ENCODE peak calls at places on chromosomes 16 and 17, in five cellular contexts. X, O, G, A and M are unnamed samples.

GRCh38 chr17:76492250-76492988 is 8.8 kb downstream of the RHBDF2 start:
- DNase-seq in X (peak), O (peak), G (no peak), A (no peak), M (peak)

GRCh38 chr17:42163113-42163512 is 8.3 kb upstream of the RAB5C start:
- DNase-seq in X (no peak), O (no peak), G (peak), A (no peak), M (peak)

GRCh38 chr16:2512920-2513404 is 790 bp upstream of the ATP6V0C start:
- DNase-seq in X (no peak), O (no peak), G (no peak), A (no peak), M (no peak)

GRCh38 chr17:37450090-37450489 is 39.6 kb upstream of the DUSP14 start:
- DNase-seq in X (no peak), O (no peak), G (no peak), A (no peak), M (no peak)

GRCh38 chr17:32253117-32253611 is 12.5 kb upstream of the RHBDL3 start:
- DNase-seq in X (peak), O (no peak), G (peak), A (peak), M (peak)

GRCh38 chr17:82547981-82548380 is 28.4 kb downstream of the FOXK2 start:
- DNase-seq in X (no peak), O (no peak), G (no peak), A (no peak), M (no peak)

GRCh38 chr16:56930516-56931252 is 1.3 kb upstream of the HERPUD1 start:
- DNase-seq in X (no peak), O (no peak), G (no peak), A (no peak), M (no peak)

GRCh38 chr16:75072239-75072947 is 44.2 kb downstream of the LDHD start:
- DNase-seq in X (no peak), O (no peak), G (no peak), A (no peak), M (no peak)

GRCh38 chr17:70323269-70323668 is 153.9 kb downstream of the KCNJ2 start:
- DNase-seq in X (no peak), O (no peak), G (no peak), A (no peak), M (no peak)

GRCh38 chr16:52535076-52535475 is 11.9 kb downstream of the TOX3 start:
- DNase-seq in X (no peak), O (no peak), G (no peak), A (no peak), M (no peak)

GRCh38 chr16:25692307-25692706 is 548 bp downstream of the HS3ST4 start:
- DNase-seq in X (peak), O (no peak), G (no peak), A (no peak), M (peak)

GRCh38 chr16:25693621-25694020 is 1.9 kb downstream of the HS3ST4 start:
- DNase-seq in X (no peak), O (no peak), G (no peak), A (no peak), M (no peak)

GRCh38 chr16:25690563-25691143 is 1.1 kb upstream of the HS3ST4 start:
- DNase-seq in X (no peak), O (no peak), G (no peak), A (no peak), M (no peak)

GRCh38 chr16:25691519-25692091 is at the start of gene HS3ST4:
- DNase-seq in X (no peak), O (no peak), G (no peak), A (no peak), M (peak)

DNA sequence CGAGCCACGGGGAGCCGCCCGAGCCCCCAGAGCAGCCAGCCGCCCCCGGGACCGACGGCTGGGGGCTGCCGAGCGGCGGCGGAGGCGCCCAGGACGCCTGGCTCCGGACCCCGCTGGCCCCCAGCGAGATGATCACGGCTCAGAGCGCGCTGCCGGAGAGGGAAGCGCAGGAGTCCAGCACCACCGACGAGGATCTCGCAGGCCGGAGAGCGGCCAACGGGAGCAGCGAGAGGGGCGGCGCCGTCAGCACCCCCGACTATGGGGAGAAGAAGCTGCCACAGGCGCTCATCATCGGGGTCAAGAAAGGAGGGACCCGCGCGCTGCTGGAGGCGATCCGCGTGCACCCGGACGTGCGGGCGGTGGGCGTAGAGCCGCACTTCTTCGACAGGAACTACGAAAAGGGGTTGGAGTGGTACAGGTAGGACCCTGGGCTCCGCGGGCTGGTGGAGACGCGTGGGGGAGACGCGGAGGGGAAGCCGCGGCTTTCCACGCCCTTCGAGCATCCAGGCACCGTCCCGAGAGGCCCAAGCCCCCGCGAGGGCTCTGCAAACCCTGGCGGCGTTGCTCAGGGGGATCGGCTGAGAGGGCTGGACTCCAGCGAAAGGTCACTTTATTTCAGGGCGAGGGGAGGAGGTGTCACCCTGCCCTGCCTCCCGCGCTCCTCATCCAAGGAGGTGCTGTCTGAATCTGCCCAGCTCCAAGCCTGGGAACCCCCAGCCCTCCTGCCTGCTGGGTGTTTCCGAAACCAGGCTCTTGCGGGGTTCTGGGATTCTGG is 1.2 kb downstream of the HS3ST4 start:
- DNase-seq in X (peak), O (no peak), G (no peak), A (no peak), M (no peak)
- TF ChIP-seq POLR2A in X (no peak), O (no peak), G (no peak), A (no peak), M (no peak)

DNA sequence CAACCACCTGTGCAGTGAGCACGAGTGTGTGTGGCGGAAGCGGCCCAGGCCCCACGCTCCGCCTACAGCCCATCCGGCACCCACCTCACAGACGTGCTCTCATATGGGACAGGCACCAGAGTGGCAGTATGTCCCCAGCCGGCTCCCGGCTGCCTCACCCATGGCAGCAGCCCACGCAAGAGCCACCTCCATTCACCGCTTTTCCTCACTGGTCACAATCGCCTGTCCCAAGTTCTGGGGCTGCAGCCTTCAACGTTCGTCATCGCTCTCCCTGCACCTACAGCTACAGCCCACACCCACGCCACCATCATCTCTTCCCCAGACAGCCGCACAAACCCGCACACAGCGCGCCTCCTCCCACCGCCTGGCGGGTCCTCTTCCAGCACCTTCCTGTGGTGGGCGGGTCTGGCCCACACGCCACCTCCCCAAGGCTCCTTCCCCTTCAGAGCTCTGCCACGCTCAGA is 17.5 kb upstream of the TRAP1 start:
- DNase-seq in X (no peak), O (no peak), G (no peak), A (no peak), M (no peak)
- TF ChIP-seq POLR2AphosphoS5 in X (no peak), O (no peak), G (no peak), A (no peak), M (no peak)

GRCh38 chr17:60562421-60562820 is 36.4 kb upstream of the APPBP2 start:
- DNase-seq in X (no peak), O (no peak), G (no peak), A (no peak), M (no peak)

GRCh38 chr17:60560860-60561257 is 34.8 kb upstream of the APPBP2 start:
- DNase-seq in X (no peak), O (no peak), G (no peak), A (no peak), M (no peak)

GRCh38 chr17:60565233-60565632 is 34.8 kb upstream of the PPM1D start:
- DNase-seq in X (no peak), O (no peak), G (no peak), A (no peak), M (no peak)

GRCh38 chr17:60559995-60560859 is 34.2 kb upstream of the APPBP2 start:
- DNase-seq in X (no peak), O (no peak), G (no peak), A (no peak), M (no peak)

DNA sequence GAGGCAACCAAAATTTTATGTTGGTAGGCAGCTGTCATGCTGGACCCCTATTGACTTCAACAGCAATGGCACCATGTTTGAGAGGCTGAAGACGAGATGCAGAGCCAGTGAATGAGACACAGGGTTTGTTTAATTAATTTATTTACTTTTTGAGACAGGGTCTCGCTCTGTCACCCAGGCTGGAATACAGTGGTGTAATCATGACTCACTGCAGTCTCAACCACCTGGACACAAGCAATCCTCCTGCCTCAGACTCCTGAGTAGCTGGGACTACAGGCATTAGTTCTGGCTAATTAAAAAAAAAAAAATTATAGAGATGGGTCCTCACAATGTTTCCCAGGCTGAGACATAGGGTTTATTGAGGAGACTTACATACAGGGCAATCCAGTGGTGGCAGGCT is 36.2 kb upstream of the PPM1D start:
- DNase-seq in X (no peak), O (no peak), G (no peak), A (no peak), M (no peak)
- TF ChIP-seq TAF1 in X (no peak), O (no peak), G (no peak), A (no peak), M (no peak)

GRCh38 chr16:86508947-86509758 is 1.2 kb upstream of the FOXF1 start:
- DNase-seq in X (no peak), O (no peak), G (no peak), A (no peak), M (no peak)

GRCh38 chr16:86510465-86511261 is at the start of gene FOXF1:
- DNase-seq in X (no peak), O (no peak), G (no peak), A (no peak), M (no peak)

GRCh38 chr16:86511317-86512161 is 1.2 kb downstream of the FOXF1 start:
- DNase-seq in X (no peak), O (no peak), G (no peak), A (no peak), M (no peak)

GRCh38 chr16:86508028-86508946 is 2.0 kb upstream of the FOXF1 start:
- DNase-seq in X (no peak), O (no peak), G (no peak), A (no peak), M (no peak)

GRCh38 chr16:86509759-86510464 is 415 bp upstream of the FOXF1 start:
- DNase-seq in X (no peak), O (no peak), G (no peak), A (no peak), M (no peak)
- TF ChIP-seq POLR2A in X (no peak), O (no peak), G (no peak), A (no peak), M (no peak)

DNA sequence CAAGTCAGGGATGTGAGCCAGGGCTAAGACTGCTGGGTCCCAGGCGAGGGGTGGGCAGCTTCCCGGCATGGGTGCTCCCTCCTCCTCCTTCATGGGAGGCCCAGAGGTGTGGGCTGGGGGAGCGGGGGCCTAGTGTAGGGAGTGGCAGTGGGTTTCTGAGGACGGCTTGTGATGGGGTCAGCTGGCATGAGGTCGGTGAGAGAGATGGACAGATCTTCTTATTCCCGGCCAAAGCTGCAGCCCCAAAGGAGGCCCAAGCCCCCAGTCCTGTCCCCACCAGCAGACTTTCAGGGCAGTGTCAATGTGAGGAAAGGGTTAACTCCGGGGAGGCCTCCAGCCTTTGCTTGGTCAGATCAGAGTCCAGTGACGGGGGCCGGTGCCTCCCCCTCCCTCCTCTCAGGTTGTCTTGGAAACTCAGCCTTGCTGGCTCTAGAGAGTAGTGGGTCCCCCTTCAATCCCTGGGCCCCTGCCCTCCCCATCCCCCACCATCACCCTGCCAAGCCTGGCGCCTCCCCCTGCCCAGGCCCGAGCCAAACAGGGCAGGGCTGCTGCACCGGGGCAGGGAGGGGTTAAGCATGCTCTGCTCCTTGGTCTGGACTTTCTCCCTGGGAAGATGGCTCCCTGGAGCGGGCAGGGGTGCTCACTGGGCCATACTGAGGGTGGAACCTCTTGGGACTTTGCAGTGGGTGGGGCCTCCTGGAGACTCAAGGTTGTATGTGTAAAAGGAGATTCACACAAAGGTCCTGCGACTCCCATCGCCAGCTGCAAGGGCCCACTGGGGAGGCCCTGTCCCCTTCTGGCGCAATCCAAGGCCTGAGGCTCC is 12.4 kb downstream of the NAT9 start:
- DNase-seq in X (no peak), O (no peak), G (no peak), A (no peak), M (no peak)
- TF ChIP-seq POLR2AphosphoS5 in X (no peak), O (no peak), G (no peak), A (no peak), M (no peak)

GRCh38 chr17:5901731-5902660 is 168.2 kb upstream of the WSCD1 start:
- DNase-seq in X (no peak), O (no peak), G (no peak), A (no peak), M (no peak)
- TF ChIP-seq TAF1 in X (no peak), O (no peak), G (no peak), A (no peak), M (no peak)

GRCh38 chr17:49494937-49495841 is at the start of gene NGFR:
- DNase-seq in X (peak), O (no peak), G (peak), A (no peak), M (peak)
- TF ChIP-seq POLR2A in X (no peak), O (peak), G (no peak), A (no peak), M (no peak)

DNA sequence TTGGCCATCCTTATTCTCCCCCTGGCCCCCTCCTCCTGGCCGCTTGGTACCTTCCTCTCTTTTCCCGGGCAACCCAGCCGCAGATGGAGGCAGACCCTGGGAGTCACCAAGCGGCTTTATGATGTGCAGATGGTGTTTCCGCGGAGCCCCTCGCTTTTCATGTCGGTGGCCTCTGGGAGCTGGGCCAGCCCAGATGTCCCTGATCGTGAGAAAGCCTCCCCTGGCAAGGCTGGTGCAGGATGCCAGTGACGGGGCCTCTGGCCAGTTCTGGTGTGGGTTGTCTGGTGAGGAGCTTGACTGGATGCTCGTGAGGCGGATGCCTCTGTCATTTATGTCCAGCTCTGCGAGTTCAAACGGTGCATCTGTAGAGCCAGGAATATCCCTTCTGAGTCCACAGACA is 18.0 kb upstream of the BRD7 start:
- DNase-seq in X (no peak), O (no peak), G (no peak), A (no peak), M (no peak)
- TF ChIP-seq POLR2AphosphoS5 in X (no peak), O (no peak), G (no peak), A (no peak), M (no peak)